ENCODE peak calls at places on chromosomes 5 and 9, in eight cellular contexts. V is heart left ventricle, Z is A549, J is lower leg skin, S is IMR-90, O is spleen, W is GM12878, G is NB4. X is an unnamed sample.
A peak's percentile ranks its signal among the peaks of the same experiment; 100 is the strongest.

GRCh38 chr5:91296691-91297143 is 86.4 kb downstream of the ARRDC3 start:
- DNase-seq in V (peak; percentile 46), Z (peak; percentile 44), J (peak; percentile 86), S (no peak), O (no peak), W (no peak), G (no peak), X (no peak)

GRCh38 chr5:55816342-55816741 is 34.8 kb upstream of the IL31RA start:
- DNase-seq in V (no peak), Z (peak; percentile 38), J (no peak), S (peak; percentile 97), O (no peak), W (no peak), G (peak; percentile 33), X (no peak)

GRCh38 chr9:20981486-20981885 is 50.0 kb downstream of the HACD4 start:
- DNase-seq in V (no peak), Z (peak; percentile 11), J (no peak), S (peak; percentile 88), O (no peak), W (no peak), G (no peak), X (no peak)

GRCh38 chr9:87678650-87679355 is 47.1 kb upstream of the CTSL start:
- DNase-seq in V (peak; percentile 51), Z (peak; percentile 73), J (peak; percentile 42), S (peak; percentile 74), O (no peak), W (no peak), G (peak; percentile 64), X (no peak)

GRCh38 chr5:157351386-157352089 is 85.6 kb downstream of the CYFIP2 start:
- DNase-seq in V (no peak), Z (no peak), J (no peak), S (no peak), O (no peak), W (no peak), G (no peak), X (no peak)

GRCh38 chr5:168649306-168649705 is 70.1 kb upstream of the PANK3 start:
- DNase-seq in V (no peak), Z (no peak), J (no peak), S (no peak), O (no peak), W (no peak), G (no peak), X (no peak)

GRCh38 chr9:135902655-135903357 is 4.5 kb downstream of the CAMSAP1 start:
- DNase-seq in V (no peak), Z (no peak), J (no peak), S (no peak), O (peak; percentile 54), W (no peak), G (no peak), X (no peak)

GRCh38 chr5:55146543-55147151 is 13.3 kb upstream of the GPX8 start:
- DNase-seq in V (peak; percentile 69), Z (peak; percentile 82), J (peak; percentile 75), S (peak; percentile 82), O (peak; percentile 83), W (peak; percentile 31), G (peak; percentile 80), X (no peak)

GRCh38 chr9:109448223-109448622 is 49.9 kb downstream of the PTPN3 start:
- DNase-seq in V (no peak), Z (no peak), J (no peak), S (peak; percentile 71), O (no peak), W (no peak), G (peak; percentile 49), X (no peak)

GRCh38 chr9:137366445-137366810 is 56.5 kb downstream of the EXD3 start:
- DNase-seq in V (no peak), Z (no peak), J (no peak), S (no peak), O (peak; percentile 51), W (no peak), G (no peak), X (no peak)

GRCh38 chr9:130713286-130713975 is 19.9 kb downstream of the EXOSC2 start:
- DNase-seq in V (peak; percentile 59), Z (no peak), J (no peak), S (peak; percentile 34), O (no peak), W (no peak), G (peak; percentile 42), X (no peak)

GRCh38 chr5:151098185-151098813 is 17.5 kb upstream of the TNIP1 start:
- DNase-seq in V (no peak), Z (no peak), J (no peak), S (no peak), O (no peak), W (no peak), G (no peak), X (no peak)

GRCh38 chr5:132905938-132906337 is 32.5 kb downstream of the LEAP2 start:
- DNase-seq in V (no peak), Z (peak; percentile 56), J (no peak), S (peak; percentile 50), O (no peak), W (no peak), G (peak; percentile 8), X (no peak)

GRCh38 chr9:117917873-117918272 is 213.7 kb downstream of the TLR4 start:
- DNase-seq in V (no peak), Z (no peak), J (no peak), S (no peak), O (no peak), W (no peak), G (no peak), X (no peak)

GRCh38 chr9:105114956-105115728 is 129.3 kb upstream of the SLC44A1 start:
- DNase-seq in V (peak; percentile 27), Z (no peak), J (peak; percentile 72), S (peak; percentile 33), O (peak; percentile 83), W (peak; percentile 20), G (peak; percentile 94), X (no peak)

DNA sequence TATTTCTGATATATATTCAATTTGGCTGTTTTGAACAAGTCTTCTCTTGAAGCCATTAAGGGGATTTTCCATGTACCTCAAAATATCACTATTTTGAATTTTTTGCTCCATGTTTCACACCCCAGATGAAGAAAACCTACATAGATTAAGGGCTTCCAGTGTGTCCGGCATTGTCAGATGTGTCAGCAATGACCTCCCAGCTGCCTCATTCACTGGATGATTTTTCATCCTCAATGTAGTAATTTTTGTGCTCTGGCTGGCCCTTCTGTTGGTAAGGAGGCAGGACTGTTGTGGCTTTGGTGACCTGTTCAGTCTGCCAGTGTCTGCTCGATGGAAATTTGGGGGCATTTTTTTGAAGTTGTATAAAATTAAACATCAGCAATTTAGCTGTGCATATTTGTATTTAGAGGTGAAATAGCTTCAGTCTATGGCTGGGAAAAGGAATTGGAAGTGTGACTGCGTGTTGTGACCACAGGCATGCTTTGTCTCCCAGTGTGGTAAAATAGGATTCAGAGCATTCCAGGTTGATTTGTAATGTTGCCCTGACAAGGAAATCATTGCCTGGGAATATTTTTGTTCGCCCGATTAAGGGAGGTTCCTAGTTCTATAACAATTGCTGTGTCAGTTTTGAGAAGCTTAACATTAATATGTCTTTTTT is 312.4 kb downstream of the ARHGEF28 start:
- DNase-seq in V (no peak), Z (peak; percentile 66), J (no peak), S (peak; percentile 96), O (no peak), W (no peak), G (no peak), X (no peak)
- H3K4me3 ChIP-seq in V (no peak overlapping the region), Z (no peak overlapping the region), J (no peak overlapping the region), S (no peak overlapping the region), O (no peak overlapping the region), W (no peak overlapping the region), G (no peak overlapping the region), X (no peak overlapping the region)

GRCh38 chr5:175478008-175478383 is 364 bp upstream of the SFXN1 start:
- DNase-seq in V (no peak), Z (no peak), J (no peak), S (no peak), O (no peak), W (no peak), G (no peak), X (no peak)

GRCh38 chr5:175477440-175477839 is 920 bp upstream of the SFXN1 start:
- DNase-seq in V (no peak), Z (no peak), J (no peak), S (no peak), O (no peak), W (no peak), G (no peak), X (no peak)

GRCh38 chr5:175479125-175479881 is 943 bp downstream of the SFXN1 start:
- DNase-seq in V (no peak), Z (no peak), J (no peak), S (no peak), O (no peak), W (no peak), G (no peak), X (no peak)

GRCh38 chr5:175475248-175475647 is 3.1 kb upstream of the SFXN1 start:
- DNase-seq in V (no peak), Z (no peak), J (no peak), S (no peak), O (no peak), W (no peak), G (no peak), X (no peak)

DNA sequence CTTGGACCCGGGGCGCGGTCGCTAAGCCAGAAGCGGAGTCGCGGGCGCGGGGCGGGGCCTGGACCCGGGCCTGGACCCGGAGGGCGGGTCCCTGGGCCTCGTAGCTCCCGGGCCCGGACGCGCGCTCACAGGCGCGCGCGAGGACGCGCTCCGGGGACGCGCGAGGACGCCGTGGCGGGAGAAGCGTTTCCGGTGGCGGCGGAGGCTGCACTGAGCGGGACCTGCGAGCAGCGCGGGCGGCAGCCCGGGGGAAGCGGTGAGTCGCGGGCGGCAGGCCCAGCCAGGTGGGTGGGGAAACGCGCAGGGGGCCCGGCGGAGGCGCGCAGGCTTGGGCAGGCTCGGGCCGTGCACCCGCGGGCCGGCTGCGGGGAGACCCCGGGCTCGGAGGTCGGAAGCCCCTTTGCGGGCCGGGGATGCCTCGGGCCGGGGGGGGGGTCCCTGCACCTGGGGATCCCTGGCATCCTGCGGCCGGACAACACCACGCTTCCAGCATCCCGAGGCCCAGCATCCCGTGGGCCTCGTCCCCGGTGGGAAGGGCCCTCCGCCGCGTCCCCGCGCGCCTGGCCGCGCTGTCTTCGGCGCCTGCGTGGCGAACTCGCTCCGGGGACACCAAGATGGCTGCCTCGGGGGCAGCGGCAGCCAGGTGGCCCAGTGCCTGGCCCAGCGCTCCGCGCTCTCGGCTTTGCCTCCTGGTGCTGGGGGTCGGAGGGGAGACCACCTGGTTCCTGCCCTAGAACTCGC is at the start of gene SFXN1:
- DNase-seq in V (peak; percentile 73), Z (peak; percentile 78), J (peak; percentile 59), S (peak; percentile 68), O (peak; percentile 94), W (no peak), G (peak; percentile 59), X (no peak)
- TF ChIP-seq POLR2A in V (peak; percentile 60), Z (peak; percentile 71), J (no peak), S (peak; percentile 63), O (no peak), W (peak; percentile 91), G (peak; percentile 50), X (peak; percentile 82)

DNA sequence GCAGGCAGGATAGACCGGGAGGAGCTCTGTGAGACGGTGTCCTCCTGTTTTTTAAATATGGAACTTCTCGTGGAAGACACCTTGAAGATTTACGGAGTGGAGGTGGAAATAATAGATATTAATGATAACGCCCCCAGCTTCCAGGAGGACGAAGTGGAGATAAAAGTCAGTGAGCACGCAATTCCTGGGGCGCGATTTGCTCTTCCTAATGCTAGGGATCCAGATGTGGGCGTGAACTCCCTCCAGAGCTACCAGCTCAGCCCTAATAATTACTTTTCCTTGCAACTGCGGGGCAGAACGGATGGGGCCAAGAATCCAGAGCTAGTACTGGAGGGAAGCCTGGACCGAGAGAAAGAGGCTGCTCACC is 621 bp downstream of the PCDHGA11 start:
- DNase-seq in V (no peak), Z (no peak), J (no peak), S (no peak), O (no peak), W (no peak), G (no peak), X (no peak)
- H3K4me3 ChIP-seq in V (peak overlapping the region; percentile 40), Z (no peak overlapping the region), J (no peak overlapping the region), S (peak overlapping the region; percentile 54), O (peak overlapping the region; percentile 34), W (peak overlapping the region; percentile 76), G (peak overlapping the region; percentile 61), X (peak overlapping the region; percentile 58)

GRCh38 chr5:35990941-35991592 is at the start of gene UGT3A1:
- DNase-seq in V (no peak), Z (no peak), J (no peak), S (no peak), O (no peak), W (no peak), G (no peak), X (no peak)
- TF ChIP-seq POLR2A in V (no peak), Z (no peak), J (no peak), S (no peak), O (no peak), W (no peak), G (no peak), X (no peak)

X was measured in esophagus squamous epithelium.